ENCODE peak calls at places on chromosome 17, in six cellular contexts. M, A, Y, E, G and U are unnamed samples.

GRCh38 chr17:2684549-2684948 is 27.0 kb downstream of the CLUH start:
- DNase-seq in M (no peak), A (no peak), Y (no peak), E (no peak), G (no peak), U (no peak)

GRCh38 chr17:18382441-18383078 is 5.0 kb downstream of the EVPLL start:
- DNase-seq in M (no peak), A (no peak), Y (no peak), E (no peak), G (no peak), U (no peak)

GRCh38 chr17:1354022-1354421 is 46.0 kb downstream of the YWHAE start:
- DNase-seq in M (peak; percentile 23), A (no peak), Y (no peak), E (no peak), G (no peak), U (no peak)

GRCh38 chr17:50908860-50909764 is 43.0 kb upstream of the TOB1 start:
- DNase-seq in M (peak; percentile 40), A (peak; percentile 57), Y (no peak), E (peak; percentile 83), G (peak; percentile 41), U (no peak)

GRCh38 chr17:73228748-73229236 is 32.9 kb downstream of the CPSF4L start:
- DNase-seq in M (no peak), A (peak; percentile 72), Y (peak; percentile 51), E (peak; percentile 78), G (peak; percentile 78), U (no peak)

GRCh38 chr17:81576621-81577277 is 24.6 kb upstream of the FAAP100 start:
- DNase-seq in M (no peak), A (no peak), Y (no peak), E (no peak), G (no peak), U (no peak)

GRCh38 chr17:29757788-29758187 is 135.1 kb upstream of the CORO6 start:
- DNase-seq in M (no peak), A (no peak), Y (no peak), E (no peak), G (no peak), U (no peak)

GRCh38 chr17:65204001-65204400 is 66.8 kb downstream of the RGS9 start:
- DNase-seq in M (no peak), A (no peak), Y (no peak), E (no peak), G (no peak), U (no peak)

GRCh38 chr17:57671546-57672204 is 73.4 kb downstream of the CCDC182 start:
- DNase-seq in M (peak; percentile 88), A (peak; percentile 70), Y (peak; percentile 64), E (peak; percentile 87), G (peak; percentile 82), U (no peak)

GRCh38 chr17:31100840-31101239 is 6.1 kb downstream of the NF1 start:
- DNase-seq in M (no peak), A (no peak), Y (no peak), E (no peak), G (no peak), U (no peak)

GRCh38 chr17:77880702-77881450 is 77.6 kb upstream of the TNRC6C start:
- DNase-seq in M (no peak), A (no peak), Y (no peak), E (no peak), G (peak; percentile 56), U (no peak)

GRCh38 chr17:59496178-59496577 is 69.2 kb upstream of the DHX40 start:
- DNase-seq in M (no peak), A (no peak), Y (no peak), E (no peak), G (no peak), U (no peak)

GRCh38 chr17:47999612-48000011 is 28.7 kb downstream of the CDK5RAP3 start:
- DNase-seq in M (no peak), A (no peak), Y (no peak), E (no peak), G (no peak), U (no peak)

GRCh38 chr17:2874211-2874686 is 78.0 kb downstream of the RAP1GAP2 start:
- DNase-seq in M (peak; percentile 32), A (no peak), Y (no peak), E (no peak), G (no peak), U (no peak)

GRCh38 chr17:40646791-40647548 is 648 bp downstream of the SMARCE1 start:
- DNase-seq in M (peak; percentile 48), A (no peak), Y (no peak), E (no peak), G (no peak), U (no peak)

GRCh38 chr17:82020874-82021727 is 1.6 kb downstream of the CENPX start:
- DNase-seq in M (peak; percentile 74), A (peak; percentile 74), Y (peak; percentile 72), E (peak; percentile 85), G (peak; percentile 74), U (no peak)

GRCh38 chr17:57395721-57396321 is 139.5 kb downstream of the MSI2 start:
- DNase-seq in M (no peak), A (no peak), Y (no peak), E (no peak), G (no peak), U (no peak)

DNA sequence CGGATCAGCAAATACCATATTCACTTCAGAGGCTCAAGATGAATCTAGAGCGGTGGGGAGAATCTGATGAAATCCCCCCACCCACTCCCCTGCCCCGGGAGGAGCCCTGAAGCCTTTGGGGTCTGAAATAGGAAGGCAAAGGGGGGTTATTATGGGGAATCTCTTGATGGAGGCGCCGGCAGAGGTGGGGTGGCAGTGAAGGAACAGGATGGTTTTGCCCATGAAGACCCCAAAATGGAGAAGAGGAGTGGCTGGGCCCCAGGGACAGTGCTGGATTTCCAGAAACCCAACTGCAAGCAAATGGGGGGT is 637 bp downstream of the WNT3 start:
- DNase-seq in M (no peak), A (no peak), Y (no peak), E (no peak), G (no peak), U (no peak)
- H3K4me3 ChIP-seq in M (no peak overlapping the region), A (no peak overlapping the region), Y (no peak overlapping the region), E (no peak overlapping the region), G (no peak overlapping the region), U (no peak overlapping the region)

DNA sequence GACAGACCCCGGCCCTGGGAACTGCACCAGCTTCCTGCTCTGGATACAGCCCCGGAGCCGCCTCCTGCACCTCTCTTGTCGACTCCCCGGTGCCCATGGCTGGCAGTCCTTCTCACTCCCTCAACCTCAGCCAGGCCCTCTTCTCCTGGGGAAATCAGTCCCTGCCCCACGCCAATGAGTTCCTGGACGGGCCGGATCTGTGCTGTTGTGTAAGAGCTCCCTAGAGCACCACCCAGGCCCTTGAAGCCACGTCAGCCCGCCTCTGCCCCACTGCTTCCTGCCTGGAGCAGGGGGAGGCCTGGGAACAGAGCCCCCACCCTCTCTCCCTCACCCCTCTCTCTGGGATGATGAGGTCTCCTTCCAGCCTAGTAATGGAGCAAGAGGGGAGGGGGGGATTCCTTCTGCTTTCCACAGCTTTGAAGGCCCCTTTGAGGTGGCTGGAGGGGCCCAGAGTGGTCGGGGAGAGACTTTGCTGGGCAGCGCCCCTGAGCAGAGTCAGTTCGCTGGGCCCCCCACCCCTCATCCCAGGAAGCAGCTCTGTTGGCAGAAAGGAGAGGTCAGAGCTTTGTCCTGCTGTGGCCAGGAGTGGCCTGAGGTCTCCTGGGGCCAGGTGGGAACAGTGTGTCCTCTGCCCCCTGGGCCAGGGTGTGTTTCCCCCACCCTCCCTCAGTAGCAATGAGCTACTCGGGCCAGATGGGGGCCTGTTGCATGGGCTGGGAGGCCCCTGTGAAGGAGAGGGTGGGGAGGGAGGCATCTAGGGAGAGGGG is 3.8 kb downstream of the PRR29 start:
- DNase-seq in M (no peak), A (peak; percentile 60), Y (peak; percentile 53), E (peak; percentile 71), G (peak; percentile 89), U (peak; percentile 68)
- H3K4me1 ChIP-seq in M (no peaks in the 10 kb centered on the region), A (peaks cover 17% of the 10 kb centered on the region), Y (peaks cover 6% of the 10 kb centered on the region), E (peaks cover 19% of the 10 kb centered on the region), G (peaks cover 5% of the 10 kb centered on the region), U (no peaks in the 10 kb centered on the region)

GRCh38 chr17:80026359-80027042 is 9.2 kb downstream of the TBC1D16 start:
- DNase-seq in M (no peak), A (no peak), Y (no peak), E (no peak), G (no peak), U (no peak)

GRCh38 chr17:80025796-80026195 is 9.9 kb downstream of the TBC1D16 start:
- DNase-seq in M (no peak), A (no peak), Y (no peak), E (no peak), G (no peak), U (no peak)

GRCh38 chr17:80025140-80025539 is 10.5 kb downstream of the TBC1D16 start:
- DNase-seq in M (peak; percentile 23), A (no peak), Y (no peak), E (no peak), G (no peak), U (no peak)

GRCh38 chr17:80023261-80024205 is 12.1 kb downstream of the TBC1D16 start:
- DNase-seq in M (no peak), A (no peak), Y (no peak), E (no peak), G (peak; percentile 58), U (no peak)

GRCh38 chr17:80024206-80024972 is 11.3 kb downstream of the TBC1D16 start:
- DNase-seq in M (no peak), A (no peak), Y (no peak), E (no peak), G (no peak), U (no peak)
- H3K4me3 ChIP-seq in M (no peak overlapping the region), A (peak overlapping the region; percentile 51), Y (peak overlapping the region; percentile 17), E (no peak overlapping the region), G (no peak overlapping the region), U (no peak overlapping the region)

DNA sequence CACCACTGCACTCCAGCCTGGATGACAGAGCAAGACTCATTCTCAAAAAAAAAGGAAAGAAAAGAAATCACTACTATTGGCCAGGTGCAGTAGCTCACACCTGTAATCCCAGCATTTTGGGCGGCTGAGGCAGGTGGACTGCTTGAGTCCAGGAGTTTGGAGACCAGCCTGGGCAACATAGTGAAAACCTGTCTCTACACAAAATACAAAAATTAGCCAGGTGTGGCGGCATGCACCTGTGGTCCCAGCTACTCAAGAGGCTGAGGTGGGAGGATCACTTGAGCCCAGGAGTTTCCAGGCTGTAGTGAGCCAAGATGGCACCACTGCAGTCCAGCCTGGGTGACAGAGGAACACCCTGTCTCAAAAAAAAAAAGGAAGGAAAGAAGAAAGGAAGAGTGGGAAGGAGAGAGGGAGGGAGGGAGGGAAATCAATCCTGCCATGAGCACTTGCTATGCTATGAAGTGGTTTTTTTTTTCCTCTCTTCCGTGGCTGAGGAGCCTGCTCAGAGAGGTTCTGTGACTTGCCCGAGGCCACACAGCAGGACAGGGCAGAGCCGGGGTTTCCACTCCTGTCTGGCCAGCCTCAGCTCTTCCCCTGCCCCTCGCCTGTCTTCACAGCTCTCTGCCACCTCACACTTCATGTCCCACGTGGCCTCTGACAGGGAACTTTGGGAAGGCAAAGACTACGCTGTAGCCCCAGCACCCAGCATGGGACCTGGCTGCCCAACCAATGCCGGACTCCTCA is 10.9 kb downstream of the GRIN2C start:
- DNase-seq in M (no peak), A (no peak), Y (no peak), E (no peak), G (no peak), U (no peak)
- H3K4me1 ChIP-seq in M (peaks cover 6% of the 10 kb centered on the region), A (no peaks in the 10 kb centered on the region), Y (no peaks in the 10 kb centered on the region), E (peaks cover 4% of the 10 kb centered on the region), G (no peaks in the 10 kb centered on the region), U (no peaks in the 10 kb centered on the region)